ENCODE peak calls at places on chromosome 19, in six cellular contexts. One of them, this sample, is unnamed.

GRCh38 chr19:33048806-33049676 is 15.6 kb downstream of the RHPN2 start:
- DNase-seq in astrocyte of the cerebellum: no peak
- DNase-seq in bronchial epithelial cell: peak
- DNase-seq in Panc1: no peak
- DNase-seq in breast epithelium: no peak
- DNase-seq in heart right ventricle: no peak
- DNase-seq in this sample: no peak

GRCh38 chr19:1837625-1838105 is 10.6 kb downstream of the REXO1 start:
- DNase-seq in bronchial epithelial cell: no peak
- DNase-seq in astrocyte of the cerebellum: no peak
- DNase-seq in heart right ventricle: no peak
- DNase-seq in breast epithelium: no peak
- DNase-seq in Panc1: no peak
- DNase-seq in this sample: no peak

GRCh38 chr19:40417714-40417996 is 4.5 kb upstream of the PRX start:
- DNase-seq in astrocyte of the cerebellum: no peak
- DNase-seq in heart right ventricle: no peak
- DNase-seq in bronchial epithelial cell: no peak
- DNase-seq in Panc1: no peak
- DNase-seq in breast epithelium: no peak
- DNase-seq in this sample: no peak

GRCh38 chr19:39411006-39411831 is 1.2 kb upstream of the PLEKHG2 start:
- DNase-seq in breast epithelium: peak
- DNase-seq in astrocyte of the cerebellum: no peak
- DNase-seq in bronchial epithelial cell: peak
- DNase-seq in Panc1: no peak
- DNase-seq in heart right ventricle: no peak
- DNase-seq in this sample: no peak

GRCh38 chr19:35963514-35963913 is 27.3 kb downstream of the LRFN3 start:
- DNase-seq in bronchial epithelial cell: peak
- DNase-seq in breast epithelium: no peak
- DNase-seq in heart right ventricle: no peak
- DNase-seq in astrocyte of the cerebellum: peak
- DNase-seq in Panc1: no peak
- DNase-seq in this sample: no peak

GRCh38 chr19:45403781-45404556 is 900 bp downstream of the PPP1R13L start:
- DNase-seq in Panc1: no peak
- DNase-seq in breast epithelium: peak
- DNase-seq in bronchial epithelial cell: peak
- DNase-seq in heart right ventricle: peak
- DNase-seq in astrocyte of the cerebellum: no peak
- DNase-seq in this sample: no peak

GRCh38 chr19:15640294-15640903 is at the start of gene CYP4F3:
- DNase-seq in heart right ventricle: peak
- DNase-seq in bronchial epithelial cell: peak
- DNase-seq in Panc1: no peak
- DNase-seq in breast epithelium: peak
- DNase-seq in astrocyte of the cerebellum: no peak
- DNase-seq in this sample: no peak

GRCh38 chr19:3350014-3350663 is 16.2 kb upstream of the NFIC start:
- DNase-seq in heart right ventricle: no peak
- DNase-seq in Panc1: no peak
- DNase-seq in breast epithelium: no peak
- DNase-seq in bronchial epithelial cell: peak
- DNase-seq in astrocyte of the cerebellum: no peak
- DNase-seq in this sample: no peak

DNA sequence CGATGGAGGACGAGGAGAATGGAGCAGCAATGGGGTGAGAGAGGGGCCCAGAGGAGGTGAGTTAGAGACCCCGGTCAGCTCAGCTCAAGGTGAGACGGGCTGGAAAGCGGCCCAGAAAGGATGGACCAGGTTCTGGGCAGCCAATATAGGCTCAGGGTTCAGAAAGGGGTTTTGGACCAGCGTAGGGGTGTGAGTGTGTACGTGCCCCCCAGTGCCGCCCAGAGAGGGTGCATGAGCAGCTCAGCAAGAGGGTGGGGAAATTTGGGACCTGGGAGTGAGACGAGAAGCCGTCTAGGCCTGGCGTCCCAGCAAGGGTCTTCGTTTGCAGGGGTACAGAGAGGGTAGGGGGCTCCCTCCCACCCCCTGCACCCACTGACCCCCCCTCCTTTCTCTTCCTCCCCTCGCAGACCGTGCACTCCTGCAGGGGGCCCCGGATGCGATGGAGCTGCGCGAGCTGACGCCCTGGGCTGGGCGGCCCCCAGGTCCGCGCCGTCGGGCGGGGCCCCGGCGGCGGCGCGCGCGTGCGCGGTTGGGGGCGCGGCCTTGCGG is 12.1 kb downstream of the FUT6 start:
- DNase-seq in astrocyte of the cerebellum: no peak
- DNase-seq in bronchial epithelial cell: no peak
- DNase-seq in breast epithelium: no peak
- DNase-seq in Panc1: no peak
- DNase-seq in heart right ventricle: no peak
- DNase-seq in this sample: no peak
- H3K4me3 ChIP-seq in astrocyte of the cerebellum: peak
- H3K4me3 ChIP-seq in bronchial epithelial cell: peak
- H3K4me3 ChIP-seq in breast epithelium: peak
- H3K4me3 ChIP-seq in Panc1: peak
- H3K4me3 ChIP-seq in heart right ventricle: no peak
- H3K4me3 ChIP-seq in this sample: peak

GRCh38 chr19:12899891-12900518 is 9.0 kb downstream of the GCDH start:
- DNase-seq in Panc1: no peak
- DNase-seq in bronchial epithelial cell: no peak
- DNase-seq in breast epithelium: no peak
- DNase-seq in heart right ventricle: no peak
- DNase-seq in astrocyte of the cerebellum: no peak
- DNase-seq in this sample: no peak
- TF ChIP-seq CTCF in Panc1: no peak
- TF ChIP-seq CTCF in bronchial epithelial cell: no peak
- TF ChIP-seq CTCF in breast epithelium: no peak
- TF ChIP-seq CTCF in heart right ventricle: no peak
- TF ChIP-seq CTCF in astrocyte of the cerebellum: no peak
- TF ChIP-seq CTCF in this sample: no peak

DNA sequence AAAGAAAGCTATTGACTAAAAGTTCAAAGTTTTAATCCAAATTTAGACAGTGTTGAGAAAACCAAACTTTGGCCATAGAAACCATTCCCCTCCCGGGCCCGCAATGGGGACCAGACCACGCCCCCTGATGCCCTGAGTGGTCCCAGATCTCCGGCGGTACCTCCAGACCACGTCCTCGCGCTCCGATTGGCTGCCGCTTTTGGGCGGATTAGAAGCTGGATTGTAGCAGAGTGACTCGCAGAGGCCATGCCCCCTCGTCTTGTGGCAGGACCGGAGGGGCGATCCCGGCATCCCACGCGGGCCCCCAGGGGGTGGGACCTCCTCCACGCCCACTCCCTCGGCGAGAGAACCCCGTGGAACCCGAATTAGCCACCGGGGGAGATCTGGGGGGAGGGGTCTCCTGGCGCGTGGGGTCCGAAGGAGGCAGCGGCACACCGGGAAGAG is 812 bp upstream of the HSD17B14 start:
- DNase-seq in bronchial epithelial cell: peak
- DNase-seq in astrocyte of the cerebellum: no peak
- DNase-seq in heart right ventricle: peak
- DNase-seq in Panc1: no peak
- DNase-seq in breast epithelium: peak
- DNase-seq in this sample: peak
- H3K4me3 ChIP-seq in bronchial epithelial cell: no peak
- H3K4me3 ChIP-seq in astrocyte of the cerebellum: peak
- H3K4me3 ChIP-seq in heart right ventricle: peak
- H3K4me3 ChIP-seq in Panc1: peak
- H3K4me3 ChIP-seq in breast epithelium: peak
- H3K4me3 ChIP-seq in this sample: peak

GRCh38 chr19:18940791-18941627 is at the start of gene HOMER3:
- DNase-seq in breast epithelium: peak
- DNase-seq in astrocyte of the cerebellum: no peak
- DNase-seq in bronchial epithelial cell: no peak
- DNase-seq in Panc1: no peak
- DNase-seq in heart right ventricle: peak
- DNase-seq in this sample: no peak
- TF ChIP-seq CTCF in breast epithelium: no peak
- TF ChIP-seq CTCF in astrocyte of the cerebellum: no peak
- TF ChIP-seq CTCF in bronchial epithelial cell: peak
- TF ChIP-seq CTCF in Panc1: peak
- TF ChIP-seq CTCF in heart right ventricle: peak
- TF ChIP-seq CTCF in this sample: peak

GRCh38 chr19:12155324-12155723 is 1.2 kb downstream of the ZNF625 start:
- DNase-seq in bronchial epithelial cell: no peak
- DNase-seq in heart right ventricle: no peak
- DNase-seq in Panc1: no peak
- DNase-seq in astrocyte of the cerebellum: no peak
- DNase-seq in breast epithelium: no peak
- DNase-seq in this sample: no peak
- H3K4me3 ChIP-seq in bronchial epithelial cell: peak
- H3K4me3 ChIP-seq in heart right ventricle: peak
- H3K4me3 ChIP-seq in Panc1: peak
- H3K4me3 ChIP-seq in astrocyte of the cerebellum: peak
- H3K4me3 ChIP-seq in breast epithelium: peak
- H3K4me3 ChIP-seq in this sample: peak

GRCh38 chr19:11254662-11255061 is 7.7 kb downstream of the DOCK6 start:
- DNase-seq in bronchial epithelial cell: no peak
- DNase-seq in Panc1: no peak
- DNase-seq in heart right ventricle: no peak
- DNase-seq in astrocyte of the cerebellum: no peak
- DNase-seq in breast epithelium: no peak
- DNase-seq in this sample: no peak
- TF ChIP-seq CTCF in bronchial epithelial cell: peak
- TF ChIP-seq CTCF in Panc1: no peak
- TF ChIP-seq CTCF in heart right ventricle: peak
- TF ChIP-seq CTCF in astrocyte of the cerebellum: no peak
- TF ChIP-seq CTCF in breast epithelium: no peak
- TF ChIP-seq CTCF in this sample: peak

This sample was measured in AG09309.